ENCODE peak calls at places on chromosomes 3 and 15, in six cellular contexts. Q, J, G, R, U and I are unnamed samples.

GRCh38 chr3:139906441-139906840 is 28.5 kb upstream of the CLSTN2 start:
- DNase-seq in Q (no peak), J (peak), G (no peak), R (no peak), U (no peak), I (no peak)

GRCh38 chr3:121592856-121593702 is at the start of gene FBXO40:
- DNase-seq in Q (no peak), J (no peak), G (peak), R (no peak), U (no peak), I (no peak)

GRCh38 chr3:177069514-177070329 is 127.6 kb downstream of the TBL1XR1 start:
- DNase-seq in Q (no peak), J (no peak), G (no peak), R (no peak), U (no peak), I (no peak)

GRCh38 chr3:21216598-21216997 is 534.4 kb downstream of the ZNF385D start:
- DNase-seq in Q (no peak), J (no peak), G (peak), R (no peak), U (no peak), I (no peak)

GRCh38 chr3:186097663-186098451 is 11.0 kb downstream of the ETV5 start:
- DNase-seq in Q (no peak), J (peak), G (peak), R (peak), U (no peak), I (no peak)

GRCh38 chr3:47404955-47405790 is 24.4 kb downstream of the PTPN23 start:
- DNase-seq in Q (no peak), J (no peak), G (no peak), R (no peak), U (no peak), I (no peak)

GRCh38 chr3:41117398-41117870 is 81.9 kb upstream of the CTNNB1 start:
- DNase-seq in Q (peak), J (peak), G (no peak), R (peak), U (peak), I (peak)

GRCh38 chr3:65758871-65759598 is 279.7 kb downstream of the MAGI1 start:
- DNase-seq in Q (no peak), J (no peak), G (no peak), R (no peak), U (no peak), I (no peak)

GRCh38 chr3:152595975-152596832 is 238.7 kb upstream of the P2RY1 start:
- DNase-seq in Q (peak), J (peak), G (no peak), R (peak), U (peak), I (peak)

GRCh38 chr3:70729845-70730244 is 417.4 kb upstream of the MDFIC2 start:
- DNase-seq in Q (no peak), J (no peak), G (no peak), R (no peak), U (no peak), I (no peak)

GRCh38 chr15:63354771-63355650 is 26.6 kb downstream of the CA12 start:
- DNase-seq in Q (no peak), J (no peak), G (no peak), R (no peak), U (no peak), I (no peak)

GRCh38 chr3:80297720-80298119 is 529.9 kb upstream of the ROBO1 start:
- DNase-seq in Q (no peak), J (no peak), G (no peak), R (no peak), U (no peak), I (no peak)

GRCh38 chr3:182713743-182714517 is 79.4 kb upstream of the ATP11B start:
- DNase-seq in Q (no peak), J (peak), G (no peak), R (peak), U (peak), I (no peak)

GRCh38 chr3:49807427-49808114 is 4.5 kb downstream of the INKA1 start:
- DNase-seq in Q (no peak), J (no peak), G (no peak), R (no peak), U (no peak), I (no peak)

GRCh38 chr3:73625124-73625665 is 454 bp upstream of the PDZRN3 start:
- DNase-seq in Q (no peak), J (no peak), G (peak), R (no peak), U (no peak), I (no peak)

GRCh38 chr3:151329368-151329767 is at the start of gene P2RY13:
- DNase-seq in Q (no peak), J (no peak), G (no peak), R (no peak), U (no peak), I (no peak)

DNA sequence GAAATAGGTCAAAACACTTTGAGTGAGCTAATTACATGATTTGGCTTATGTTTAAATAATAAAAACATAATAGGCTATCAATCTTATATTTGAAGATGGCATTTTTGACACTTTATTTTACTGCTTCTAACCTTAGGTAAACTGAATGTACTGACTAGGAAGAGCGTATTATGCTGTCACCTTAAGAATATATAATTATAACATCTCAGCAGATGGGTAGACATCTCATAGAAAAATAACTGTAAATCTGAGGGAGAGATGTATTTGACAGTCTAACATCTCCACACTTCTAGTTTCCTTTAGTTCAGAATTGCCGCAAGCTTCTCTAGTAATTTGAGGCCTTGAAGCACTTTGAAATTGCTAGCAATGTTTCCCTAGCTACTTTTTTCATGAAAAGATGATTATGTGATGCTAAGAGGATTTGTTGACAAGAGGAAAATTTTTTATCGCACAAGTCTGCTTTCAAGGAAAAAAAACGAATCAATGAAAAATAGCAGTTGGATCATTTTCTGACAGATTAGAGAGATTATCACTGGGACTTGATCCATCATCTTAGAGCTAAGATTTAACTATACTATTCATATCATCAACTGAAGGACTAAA is 238.2 kb upstream of the NAALADL2 start:
- DNase-seq in Q (no peak), J (no peak), G (no peak), R (no peak), U (no peak), I (no peak)
- TF ChIP-seq POLR2AphosphoS5 in Q (no peak), J (no peak), G (no peak), R (no peak), U (no peak), I (no peak)

GRCh38 chr3:134326126-134326525 is 48.1 kb downstream of the AMOTL2 start:
- DNase-seq in Q (no peak), J (no peak), G (no peak), R (no peak), U (no peak), I (no peak)

GRCh38 chr3:134326760-134327593 is 47.3 kb downstream of the AMOTL2 start:
- DNase-seq in Q (no peak), J (peak), G (no peak), R (no peak), U (no peak), I (no peak)

GRCh38 chr3:134328846-134329245 is 45.4 kb downstream of the AMOTL2 start:
- DNase-seq in Q (no peak), J (no peak), G (no peak), R (no peak), U (no peak), I (no peak)

GRCh38 chr3:134327594-134327975 is 46.7 kb downstream of the AMOTL2 start:
- DNase-seq in Q (no peak), J (no peak), G (no peak), R (no peak), U (no peak), I (no peak)

GRCh38 chr3:134328147-134328591 is 46.1 kb downstream of the AMOTL2 start:
- DNase-seq in Q (no peak), J (no peak), G (no peak), R (no peak), U (no peak), I (no peak)
- TF ChIP-seq TAF1 in Q (no peak), J (no peak), G (no peak), R (no peak), U (no peak), I (no peak)

GRCh38 chr3:15333957-15334263 is 1.5 kb upstream of the SH3BP5 start:
- DNase-seq in Q (no peak), J (no peak), G (no peak), R (no peak), U (no peak), I (no peak)

GRCh38 chr3:15333099-15333956 is 942 bp upstream of the SH3BP5 start:
- DNase-seq in Q (no peak), J (no peak), G (no peak), R (no peak), U (no peak), I (no peak)

GRCh38 chr3:15331606-15332404 is 581 bp downstream of the SH3BP5 start:
- DNase-seq in Q (peak), J (no peak), G (no peak), R (no peak), U (no peak), I (peak)

GRCh38 chr3:15331072-15331605 is 1.2 kb downstream of the SH3BP5 start:
- DNase-seq in Q (no peak), J (no peak), G (no peak), R (no peak), U (no peak), I (no peak)

GRCh38 chr3:15332405-15333098 is at the start of gene SH3BP5:
- DNase-seq in Q (peak), J (no peak), G (peak), R (peak), U (no peak), I (peak)
- TF ChIP-seq POLR2A in Q (no peak), J (no peak), G (no peak), R (peak), U (peak), I (peak)

GRCh38 chr3:32820971-32821685 is 3.3 kb downstream of the TRIM71 start:
- DNase-seq in Q (no peak), J (no peak), G (no peak), R (no peak), U (no peak), I (no peak)

GRCh38 chr3:32820430-32820829 is 2.6 kb downstream of the TRIM71 start:
- DNase-seq in Q (no peak), J (no peak), G (no peak), R (no peak), U (no peak), I (no peak)

GRCh38 chr3:32818431-32819085 is 761 bp downstream of the TRIM71 start:
- DNase-seq in Q (no peak), J (no peak), G (no peak), R (no peak), U (no peak), I (no peak)

GRCh38 chr3:32819086-32819450 is 1.3 kb downstream of the TRIM71 start:
- DNase-seq in Q (no peak), J (no peak), G (no peak), R (no peak), U (no peak), I (no peak)

GRCh38 chr3:32819581-32820348 is 2.0 kb downstream of the TRIM71 start:
- DNase-seq in Q (no peak), J (no peak), G (no peak), R (no peak), U (no peak), I (no peak)
- TF ChIP-seq POLR2AphosphoS5 in Q (no peak), J (no peak), G (peak), R (no peak), U (no peak), I (no peak)

DNA sequence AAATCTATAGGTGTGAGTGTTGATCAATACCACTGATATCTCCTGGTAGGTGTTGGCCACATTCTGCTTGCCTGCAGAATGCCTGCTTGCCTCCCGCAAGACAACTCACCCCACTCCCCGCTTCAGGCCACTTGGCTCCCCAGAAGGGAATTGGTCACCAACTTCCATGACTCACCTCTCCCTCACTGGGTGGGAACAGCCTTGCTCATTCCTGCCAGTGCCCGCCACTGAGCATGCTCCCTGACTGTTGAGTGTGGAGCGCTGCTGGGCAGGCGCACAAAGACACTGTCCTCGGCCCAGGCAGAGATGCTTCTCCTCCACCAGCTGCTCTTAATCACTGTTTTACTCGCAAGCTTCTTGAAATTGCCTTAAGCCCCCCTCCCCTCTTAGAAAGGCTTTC is 57.3 kb upstream of the PPP2R3A start:
- DNase-seq in Q (no peak), J (no peak), G (no peak), R (no peak), U (no peak), I (no peak)
- TF ChIP-seq TAF1 in Q (no peak), J (no peak), G (no peak), R (no peak), U (no peak), I (no peak)

GRCh38 chr15:41557673-41558399 is 1.2 kb upstream of the TYRO3 start:
- DNase-seq in Q (peak), J (peak), G (peak), R (peak), U (peak), I (peak)

GRCh38 chr15:41559489-41560177 is 621 bp downstream of the TYRO3 start:
- DNase-seq in Q (no peak), J (no peak), G (peak), R (peak), U (no peak), I (no peak)

GRCh38 chr15:41561104-41561776 is 2.2 kb downstream of the TYRO3 start:
- DNase-seq in Q (no peak), J (no peak), G (no peak), R (no peak), U (no peak), I (no peak)

GRCh38 chr15:41558400-41559238 is at the start of gene TYRO3:
- DNase-seq in Q (peak), J (no peak), G (peak), R (peak), U (no peak), I (peak)

GRCh38 chr15:41559239-41559488 is 152 bp downstream of the TYRO3 start:
- DNase-seq in Q (no peak), J (no peak), G (no peak), R (no peak), U (no peak), I (no peak)
- TF ChIP-seq POLR2A in Q (no peak), J (no peak), G (no peak), R (no peak), U (no peak), I (no peak)

GRCh38 chr15:67998599-67999122 is 55.5 kb upstream of the PIAS1 start:
- DNase-seq in Q (no peak), J (no peak), G (no peak), R (no peak), U (no peak), I (no peak)
- TF ChIP-seq POLR2AphosphoS5 in Q (no peak), J (no peak), G (no peak), R (no peak), U (no peak), I (no peak)